ENCODE peak calls at places on chromosome 5, in five cellular contexts. U is activated CD4-positive, alpha-beta T cell treated with anti-CD3 and anti-CD28 coated beads for 24 hours; H is activated CD8-positive, alpha-beta memory T cell treated with anti-CD3 and anti-CD28 coated beads, Interleukin-2, amount 50 U/mL, for 48 hours; J is A673; M is epithelial cell of esophagus. X is an unnamed sample.
A peak's percentile ranks its signal among the peaks of the same experiment; 100 is the strongest.

GRCh38 chr5:143208781-143209510 is 194.5 kb downstream of the NR3C1 start:
- DNase-seq in H (no peak), J (peak; percentile 23), U (no peak), M (no peak), X (no peak)

GRCh38 chr5:139642891-139643871 is 5.0 kb upstream of the CXXC5 start:
- DNase-seq in H (no peak), J (no peak), U (no peak), M (peak; percentile 21), X (peak; percentile 16)

GRCh38 chr5:45383985-45384384 is 312.2 kb downstream of the HCN1 start:
- DNase-seq in J (peak; percentile 37), H (no peak), U (no peak), M (no peak), X (no peak)

GRCh38 chr5:83711982-83712601 is 8.6 kb downstream of the HAPLN1 start:
- DNase-seq in M (peak; percentile 47), U (no peak), J (peak; percentile 25), H (no peak), X (no peak)

GRCh38 chr5:24633705-24634325 is 11.0 kb downstream of the CDH10 start:
- DNase-seq in H (no peak), M (peak; percentile 48), J (peak; percentile 60), U (no peak), X (no peak)

GRCh38 chr5:149724130-149724850 is 5.8 kb upstream of the PPARGC1B start:
- DNase-seq in M (no peak), U (no peak), J (no peak), H (peak; percentile 47), X (no peak)

GRCh38 chr5:136193396-136193935 is 504 bp upstream of the SMIM32 start:
- DNase-seq in H (no peak), M (peak; percentile 24), U (no peak), J (no peak), X (no peak)

GRCh38 chr5:11075010-11075860 is 314.2 kb upstream of the DAP start:
- DNase-seq in M (no peak), J (peak; percentile 6), U (no peak), H (no peak), X (no peak)

GRCh38 chr5:96657068-96657467 is 5.1 kb upstream of the CAST start:
- DNase-seq in J (peak; percentile 17), H (no peak), M (peak; percentile 95), U (no peak), X (no peak)

GRCh38 chr5:131810510-131811249 is 13.9 kb upstream of the FNIP1 start:
- DNase-seq in J (peak; percentile 8), H (no peak), M (peak; percentile 28), U (no peak), X (no peak)

GRCh38 chr5:7856855-7857254 is 5.9 kb upstream of the CFAP90 start:
- DNase-seq in M (peak; percentile 52), J (peak; percentile 67), H (no peak), U (no peak), X (no peak)

GRCh38 chr5:33755216-33755615 is 136.6 kb downstream of the ADAMTS12 start:
- DNase-seq in J (no peak), M (no peak), U (no peak), H (no peak), X (no peak)

GRCh38 chr5:28301676-28302075 is 1263.3 kb upstream of the CDH9 start:
- DNase-seq in U (no peak), M (peak; percentile 86), H (no peak), J (peak; percentile 9), X (no peak)

GRCh38 chr5:10885026-10885425 is 124.0 kb upstream of the DAP start:
- DNase-seq in U (no peak), H (no peak), M (peak; percentile 36), J (no peak), X (no peak)

GRCh38 chr5:29796018-29796417 is 1397.5 kb upstream of the CDH6 start:
- DNase-seq in H (no peak), U (no peak), M (no peak), J (peak; percentile 40), X (no peak)

GRCh38 chr5:135095871-135096270 is 61.8 kb upstream of the PITX1 start:
- DNase-seq in J (no peak), M (no peak), U (no peak), H (no peak), X (no peak)